ENCODE peak calls at places on chromosomes 5 and 9, in five cellular contexts. C is progenitor cell of endocrine pancreas, W is astrocyte, K is heart left ventricle, H is SK-N-SH. V is an unnamed sample.

GRCh38 chr9:90517103-90517502 is 125.5 kb downstream of the DIRAS2 start:
- DNase-seq in C (no peak), W (no peak), K (no peak), H (no peak), V (no peak)

GRCh38 chr9:122468735-122469134 is 9.0 kb downstream of the OR1J1 start:
- DNase-seq in C (no peak), W (peak; percentile 39), K (no peak), H (no peak), V (no peak)

GRCh38 chr5:43711496-43711895 is 108.5 kb downstream of the NNT start:
- DNase-seq in C (no peak), W (peak; percentile 66), K (no peak), H (no peak), V (no peak)

GRCh38 chr5:4542145-4542778 is 597.9 kb upstream of the ADAMTS16 start:
- DNase-seq in C (no peak), W (no peak), K (no peak), H (no peak), V (no peak)

GRCh38 chr9:127004946-127005769 is 90.6 kb downstream of the RALGPS1 start:
- DNase-seq in C (no peak), W (peak; percentile 67), K (no peak), H (no peak), V (no peak)

GRCh38 chr5:136766456-136766855 is 401.1 kb upstream of the TRPC7 start:
- DNase-seq in C (no peak), W (no peak), K (no peak), H (no peak), V (no peak)

GRCh38 chr9:78592866-78593265 is 295.9 kb downstream of the PSAT1 start:
- DNase-seq in C (no peak), W (peak; percentile 75), K (no peak), H (no peak), V (no peak)

GRCh38 chr9:116027511-116027910 is 126.1 kb upstream of the PAPPA start:
- DNase-seq in C (no peak), W (peak; percentile 80), K (no peak), H (no peak), V (no peak)

GRCh38 chr5:141354900-141355469 is at the start of gene PCDHGA4:
- DNase-seq in C (no peak), W (no peak), K (no peak), H (no peak), V (no peak)

GRCh38 chr9:16825971-16826370 is 44.5 kb downstream of the BNC2 start:
- DNase-seq in C (no peak), W (peak; percentile 88), K (no peak), H (no peak), V (no peak)

GRCh38 chr9:84974258-84974657 is 304.7 kb downstream of the NTRK2 start:
- DNase-seq in C (no peak), W (no peak), K (no peak), H (no peak), V (no peak)

GRCh38 chr9:2208465-2208864 is 193.3 kb downstream of the SMARCA2 start:
- DNase-seq in C (no peak), W (no peak), K (peak; percentile 44), H (peak; percentile 48), V (no peak)

GRCh38 chr5:97644206-97644605 is 461.2 kb upstream of the RIOK2 start:
- DNase-seq in C (no peak), W (no peak), K (no peak), H (no peak), V (no peak)

DNA sequence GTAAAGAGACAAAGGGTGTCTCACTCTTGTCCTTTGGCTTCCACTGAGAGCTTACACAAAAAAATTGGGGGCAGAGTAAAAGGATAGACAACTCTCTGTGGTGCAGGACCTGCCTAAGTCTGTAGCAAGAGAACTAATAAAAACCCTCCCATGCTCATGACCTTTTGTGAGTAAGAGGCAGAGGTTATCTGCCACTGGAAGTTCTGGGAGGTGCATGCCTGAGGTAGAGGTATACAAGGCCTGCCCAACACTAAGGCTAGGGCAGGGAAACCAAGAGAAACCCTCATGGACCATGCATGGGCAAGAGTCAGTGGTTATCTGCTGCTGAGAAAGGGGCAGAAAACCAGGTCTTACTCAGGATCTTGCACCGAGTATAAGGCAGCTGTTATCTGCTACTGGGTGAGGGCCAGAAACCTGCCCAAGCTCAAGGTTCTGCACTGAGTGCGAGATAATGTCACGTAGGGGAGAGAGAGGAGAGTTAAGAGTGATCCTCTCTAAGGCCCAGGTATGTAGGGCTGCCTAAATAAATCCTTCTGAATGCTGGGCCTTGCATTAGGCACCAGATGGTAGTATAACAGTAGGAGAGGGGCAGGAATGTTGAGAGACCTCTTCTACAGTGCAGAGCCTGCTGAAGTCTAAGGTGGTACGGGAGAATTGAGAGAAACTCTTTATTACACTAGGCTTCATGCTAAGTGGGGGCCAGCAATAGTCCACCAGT is 143.4 kb downstream of the MACROH2A1 start:
- DNase-seq in C (no peak), W (no peak), K (no peak), H (no peak), V (peak; percentile 40)
- TF ChIP-seq CTCF in C (no peak), W (no peak), K (no peak), H (no peak), V (no peak)

GRCh38 chr5:140152610-140152999 is 22.4 kb upstream of the CYSTM1 start:
- DNase-seq in C (no peak), W (no peak), K (no peak), H (no peak), V (no peak)
- TF ChIP-seq CTCF in C (no peak), W (no peak), K (no peak), H (no peak), V (no peak)

DNA sequence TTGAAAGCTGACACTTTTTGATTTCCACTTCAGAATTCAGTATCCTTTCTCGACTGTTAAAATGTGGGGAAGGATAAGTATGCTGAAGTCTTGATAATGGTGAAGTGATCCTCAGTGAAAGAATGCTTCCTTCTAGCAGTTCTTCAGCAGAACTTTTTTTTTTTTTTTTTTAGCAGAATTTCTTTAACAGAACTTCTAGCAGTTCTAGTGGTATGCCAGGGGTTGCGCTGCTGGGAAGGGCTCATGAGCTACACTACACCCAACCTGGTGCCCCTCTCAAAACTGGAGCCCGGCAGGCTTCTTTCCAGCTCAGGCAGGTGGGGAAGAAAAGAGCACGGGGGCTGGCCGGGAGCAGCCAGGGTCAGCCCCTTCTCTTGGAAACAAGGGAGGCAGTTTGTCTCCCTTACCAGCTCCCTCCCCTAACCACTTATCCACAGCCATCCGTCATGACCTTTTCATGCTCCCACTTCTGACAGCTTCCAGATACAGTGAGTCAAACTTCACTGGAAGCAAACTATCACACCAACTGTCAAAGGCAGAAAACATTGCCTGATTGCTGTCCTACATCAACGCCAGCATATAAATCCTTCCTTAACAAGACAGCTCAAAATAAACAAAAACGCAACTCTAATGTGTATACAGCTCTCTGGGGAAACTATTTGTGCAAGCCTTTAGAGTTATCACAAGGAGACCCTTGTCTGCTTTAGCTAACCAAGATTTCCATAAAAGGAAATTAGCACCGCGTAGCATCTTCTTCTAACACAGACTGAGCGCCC is 211.5 kb downstream of the GAPVD1 start:
- DNase-seq in C (no peak), W (peak; percentile 88), K (peak; percentile 41), H (peak; percentile 75), V (no peak)
- TF ChIP-seq CTCF in C (peak; percentile 19), W (no peak), K (no peak), H (peak; percentile 26), V (peak; percentile 24)

GRCh38 chr9:26292943-26293342 is 599.7 kb downstream of the CAAP1 start:
- DNase-seq in C (no peak), W (peak; percentile 72), K (no peak), H (peak; percentile 4), V (peak; percentile 85)
- TF ChIP-seq CTCF in C (no peak), W (no peak), K (no peak), H (no peak), V (no peak)